ENCODE peak calls at places on chromosomes 13 and 19, in four cellular contexts. One of them, this sample, is unnamed.

GRCh38 chr13:37869756-37870488 is at the start of gene TRPC4:
- DNase-seq in activated T-helper 1 cell treated with anti-CD3 and anti-CD28 coated beads, Interleukin-12 subunit alpha, Interleukin-12 subunit beta, Interleukin-2, Interleukin-4 antibody, amounts not matched to agents 30 ng/mL and 10 ng/mL and 1 ng/mL, durations not matched to agents 14 hours and 24 hours and 36 hours: no peak
- DNase-seq in EL: peak
- DNase-seq in CD4-positive, CD25-positive, alpha-beta regulatory T cell: no peak
- DNase-seq in this sample: peak

GRCh38 chr13:30510811-30511371 is 45.2 kb upstream of the HMGB1 start:
- DNase-seq in activated T-helper 1 cell treated with anti-CD3 and anti-CD28 coated beads, Interleukin-12 subunit alpha, Interleukin-12 subunit beta, Interleukin-2, Interleukin-4 antibody, amounts not matched to agents 30 ng/mL and 10 ng/mL and 1 ng/mL, durations not matched to agents 14 hours and 24 hours and 36 hours: no peak
- DNase-seq in EL: no peak
- DNase-seq in CD4-positive, CD25-positive, alpha-beta regulatory T cell: no peak
- DNase-seq in this sample: no peak

GRCh38 chr19:47190167-47190727 is 40.8 kb downstream of the BBC3 start:
- DNase-seq in CD4-positive, CD25-positive, alpha-beta regulatory T cell: peak
- DNase-seq in activated T-helper 1 cell treated with anti-CD3 and anti-CD28 coated beads, Interleukin-12 subunit alpha, Interleukin-12 subunit beta, Interleukin-2, Interleukin-4 antibody, amounts not matched to agents 30 ng/mL and 10 ng/mL and 1 ng/mL, durations not matched to agents 14 hours and 24 hours and 36 hours: peak
- DNase-seq in EL: peak
- DNase-seq in this sample: peak

GRCh38 chr19:35908977-35909683 is 1.0 kb upstream of the TYROBP start:
- DNase-seq in CD4-positive, CD25-positive, alpha-beta regulatory T cell: no peak
- DNase-seq in EL: no peak
- DNase-seq in activated T-helper 1 cell treated with anti-CD3 and anti-CD28 coated beads, Interleukin-12 subunit alpha, Interleukin-12 subunit beta, Interleukin-2, Interleukin-4 antibody, amounts not matched to agents 30 ng/mL and 10 ng/mL and 1 ng/mL, durations not matched to agents 14 hours and 24 hours and 36 hours: no peak
- DNase-seq in this sample: no peak

GRCh38 chr13:101144808-101145419 is 271.4 kb downstream of the NALCN start:
- DNase-seq in activated T-helper 1 cell treated with anti-CD3 and anti-CD28 coated beads, Interleukin-12 subunit alpha, Interleukin-12 subunit beta, Interleukin-2, Interleukin-4 antibody, amounts not matched to agents 30 ng/mL and 10 ng/mL and 1 ng/mL, durations not matched to agents 14 hours and 24 hours and 36 hours: no peak
- DNase-seq in CD4-positive, CD25-positive, alpha-beta regulatory T cell: peak
- DNase-seq in EL: peak
- DNase-seq in this sample: peak

GRCh38 chr19:34504809-34505291 is 23.3 kb downstream of the WTIP start:
- DNase-seq in activated T-helper 1 cell treated with anti-CD3 and anti-CD28 coated beads, Interleukin-12 subunit alpha, Interleukin-12 subunit beta, Interleukin-2, Interleukin-4 antibody, amounts not matched to agents 30 ng/mL and 10 ng/mL and 1 ng/mL, durations not matched to agents 14 hours and 24 hours and 36 hours: no peak
- DNase-seq in CD4-positive, CD25-positive, alpha-beta regulatory T cell: no peak
- DNase-seq in EL: no peak
- DNase-seq in this sample: no peak

GRCh38 chr19:9128171-9128570 is 1.4 kb upstream of the OR7G3 start:
- DNase-seq in EL: peak
- DNase-seq in activated T-helper 1 cell treated with anti-CD3 and anti-CD28 coated beads, Interleukin-12 subunit alpha, Interleukin-12 subunit beta, Interleukin-2, Interleukin-4 antibody, amounts not matched to agents 30 ng/mL and 10 ng/mL and 1 ng/mL, durations not matched to agents 14 hours and 24 hours and 36 hours: no peak
- DNase-seq in CD4-positive, CD25-positive, alpha-beta regulatory T cell: no peak
- DNase-seq in this sample: peak

GRCh38 chr19:42471554-42472249 is 29.0 kb upstream of the CXCL17 start:
- DNase-seq in EL: peak
- DNase-seq in activated T-helper 1 cell treated with anti-CD3 and anti-CD28 coated beads, Interleukin-12 subunit alpha, Interleukin-12 subunit beta, Interleukin-2, Interleukin-4 antibody, amounts not matched to agents 30 ng/mL and 10 ng/mL and 1 ng/mL, durations not matched to agents 14 hours and 24 hours and 36 hours: no peak
- DNase-seq in CD4-positive, CD25-positive, alpha-beta regulatory T cell: no peak
- DNase-seq in this sample: peak

GRCh38 chr13:77387607-77388200 is 60.8 kb upstream of the MYCBP2 start:
- DNase-seq in CD4-positive, CD25-positive, alpha-beta regulatory T cell: no peak
- DNase-seq in EL: no peak
- DNase-seq in activated T-helper 1 cell treated with anti-CD3 and anti-CD28 coated beads, Interleukin-12 subunit alpha, Interleukin-12 subunit beta, Interleukin-2, Interleukin-4 antibody, amounts not matched to agents 30 ng/mL and 10 ng/mL and 1 ng/mL, durations not matched to agents 14 hours and 24 hours and 36 hours: no peak
- DNase-seq in this sample: peak

GRCh38 chr13:53405616-53406015 is 377.0 kb downstream of the OLFM4 start:
- DNase-seq in CD4-positive, CD25-positive, alpha-beta regulatory T cell: no peak
- DNase-seq in EL: no peak
- DNase-seq in activated T-helper 1 cell treated with anti-CD3 and anti-CD28 coated beads, Interleukin-12 subunit alpha, Interleukin-12 subunit beta, Interleukin-2, Interleukin-4 antibody, amounts not matched to agents 30 ng/mL and 10 ng/mL and 1 ng/mL, durations not matched to agents 14 hours and 24 hours and 36 hours: no peak
- DNase-seq in this sample: no peak

GRCh38 chr13:101382701-101383100 is 33.6 kb downstream of the NALCN start:
- DNase-seq in EL: peak
- DNase-seq in CD4-positive, CD25-positive, alpha-beta regulatory T cell: no peak
- DNase-seq in activated T-helper 1 cell treated with anti-CD3 and anti-CD28 coated beads, Interleukin-12 subunit alpha, Interleukin-12 subunit beta, Interleukin-2, Interleukin-4 antibody, amounts not matched to agents 30 ng/mL and 10 ng/mL and 1 ng/mL, durations not matched to agents 14 hours and 24 hours and 36 hours: no peak
- DNase-seq in this sample: no peak

GRCh38 chr19:5057860-5058259 is 88.9 kb downstream of the KDM4B start:
- DNase-seq in EL: peak
- DNase-seq in CD4-positive, CD25-positive, alpha-beta regulatory T cell: no peak
- DNase-seq in activated T-helper 1 cell treated with anti-CD3 and anti-CD28 coated beads, Interleukin-12 subunit alpha, Interleukin-12 subunit beta, Interleukin-2, Interleukin-4 antibody, amounts not matched to agents 30 ng/mL and 10 ng/mL and 1 ng/mL, durations not matched to agents 14 hours and 24 hours and 36 hours: no peak
- DNase-seq in this sample: peak

GRCh38 chr19:2064788-2065524 is 13.9 kb upstream of the MKNK2 start:
- DNase-seq in activated T-helper 1 cell treated with anti-CD3 and anti-CD28 coated beads, Interleukin-12 subunit alpha, Interleukin-12 subunit beta, Interleukin-2, Interleukin-4 antibody, amounts not matched to agents 30 ng/mL and 10 ng/mL and 1 ng/mL, durations not matched to agents 14 hours and 24 hours and 36 hours: no peak
- DNase-seq in CD4-positive, CD25-positive, alpha-beta regulatory T cell: no peak
- DNase-seq in EL: no peak
- DNase-seq in this sample: no peak

GRCh38 chr13:61316647-61317046 is 99.0 kb downstream of the PCDH20 start:
- DNase-seq in EL: no peak
- DNase-seq in activated T-helper 1 cell treated with anti-CD3 and anti-CD28 coated beads, Interleukin-12 subunit alpha, Interleukin-12 subunit beta, Interleukin-2, Interleukin-4 antibody, amounts not matched to agents 30 ng/mL and 10 ng/mL and 1 ng/mL, durations not matched to agents 14 hours and 24 hours and 36 hours: no peak
- DNase-seq in CD4-positive, CD25-positive, alpha-beta regulatory T cell: no peak
- DNase-seq in this sample: no peak

GRCh38 chr13:20294497-20294896 is 62.4 kb upstream of the GJB6 start:
- DNase-seq in activated T-helper 1 cell treated with anti-CD3 and anti-CD28 coated beads, Interleukin-12 subunit alpha, Interleukin-12 subunit beta, Interleukin-2, Interleukin-4 antibody, amounts not matched to agents 30 ng/mL and 10 ng/mL and 1 ng/mL, durations not matched to agents 14 hours and 24 hours and 36 hours: no peak
- DNase-seq in EL: no peak
- DNase-seq in CD4-positive, CD25-positive, alpha-beta regulatory T cell: no peak
- DNase-seq in this sample: no peak

GRCh38 chr19:6536138-6536671 is 5.4 kb downstream of the TNFSF9 start:
- DNase-seq in activated T-helper 1 cell treated with anti-CD3 and anti-CD28 coated beads, Interleukin-12 subunit alpha, Interleukin-12 subunit beta, Interleukin-2, Interleukin-4 antibody, amounts not matched to agents 30 ng/mL and 10 ng/mL and 1 ng/mL, durations not matched to agents 14 hours and 24 hours and 36 hours: peak
- DNase-seq in CD4-positive, CD25-positive, alpha-beta regulatory T cell: peak
- DNase-seq in EL: peak
- DNase-seq in this sample: peak

GRCh38 chr19:6802336-6803035 is 30.0 kb downstream of the VAV1 start:
- DNase-seq in EL: peak
- DNase-seq in activated T-helper 1 cell treated with anti-CD3 and anti-CD28 coated beads, Interleukin-12 subunit alpha, Interleukin-12 subunit beta, Interleukin-2, Interleukin-4 antibody, amounts not matched to agents 30 ng/mL and 10 ng/mL and 1 ng/mL, durations not matched to agents 14 hours and 24 hours and 36 hours: peak
- DNase-seq in CD4-positive, CD25-positive, alpha-beta regulatory T cell: peak
- DNase-seq in this sample: peak

GRCh38 chr19:5143471-5144411 is 174.8 kb downstream of the KDM4B start:
- DNase-seq in activated T-helper 1 cell treated with anti-CD3 and anti-CD28 coated beads, Interleukin-12 subunit alpha, Interleukin-12 subunit beta, Interleukin-2, Interleukin-4 antibody, amounts not matched to agents 30 ng/mL and 10 ng/mL and 1 ng/mL, durations not matched to agents 14 hours and 24 hours and 36 hours: no peak
- DNase-seq in CD4-positive, CD25-positive, alpha-beta regulatory T cell: no peak
- DNase-seq in EL: no peak
- DNase-seq in this sample: no peak